ENCODE peak calls at places on chromosomes 11 and 22, in five cellular contexts. A is tibial nerve, J is heart right ventricle, S is GM23248, F is adrenal gland. U is an unnamed sample. For H3K9me3, the result is how much of the 10 kb centered on the place peaks cover.

GRCh38 chr11:118212131-118212725 is 12.6 kb downstream of the JAML start:
- DNase-seq in A (no peak), J (peak), S (no peak), F (no peak), U (no peak)

GRCh38 chr22:18057568-18058209 is 20.1 kb upstream of the PEX26 start:
- DNase-seq in A (peak), J (peak), S (peak), F (peak), U (no peak)

GRCh38 chr22:25775501-25775900 is 33.5 kb downstream of the MYO18B start:
- DNase-seq in A (no peak), J (no peak), S (peak), F (no peak), U (no peak)

GRCh38 chr11:74397531-74398243 is 546 bp downstream of the PGM2L1 start:
- DNase-seq in A (no peak), J (no peak), S (peak), F (no peak), U (peak)

GRCh38 chr11:60563553-60564235 is 48.5 kb downstream of the MS4A13 start:
- DNase-seq in A (no peak), J (no peak), S (no peak), F (no peak), U (no peak)

GRCh38 chr11:1228183-1228821 is 5.4 kb downstream of the MUC5B start:
- DNase-seq in A (no peak), J (no peak), S (no peak), F (no peak), U (no peak)

GRCh38 chr11:104333977-104334376 is 170.0 kb upstream of the PDGFD start:
- DNase-seq in A (no peak), J (no peak), S (peak), F (peak), U (no peak)

GRCh38 chr11:82080160-82080559 is 653.5 kb downstream of the FAM181B start:
- DNase-seq in A (no peak), J (no peak), S (peak), F (no peak), U (no peak)

GRCh38 chr11:14784230-14784629 is 107.8 kb downstream of the CYP2R1 start:
- DNase-seq in A (no peak), J (no peak), S (no peak), F (no peak), U (no peak)

GRCh38 chr11:119909495-119909894 is 180.5 kb upstream of the NECTIN1 start:
- DNase-seq in A (no peak), J (no peak), S (no peak), F (no peak), U (no peak)

GRCh38 chr11:4464216-4465159 is 15.4 kb downstream of the OR52K2 start:
- DNase-seq in A (no peak), J (no peak), S (peak), F (no peak), U (no peak)

GRCh38 chr11:1234054-1234720 is 11.3 kb downstream of the MUC5B start:
- DNase-seq in A (no peak), J (no peak), S (no peak), F (no peak), U (no peak)

GRCh38 chr11:14376920-14377319 is 17.9 kb upstream of the RRAS2 start:
- DNase-seq in A (no peak), J (no peak), S (no peak), F (no peak), U (no peak)

GRCh38 chr11:117289795-117290194 is 1.4 kb upstream of the BACE1-AS start:
- DNase-seq in A (no peak), J (no peak), S (no peak), F (no peak), U (no peak)

GRCh38 chr11:114291847-114292680 is 4.1 kb upstream of the NNMT start:
- DNase-seq in A (no peak), J (no peak), S (peak), F (no peak), U (no peak)

GRCh38 chr11:93727985-93728791 is 13.1 kb downstream of the TAF1D start:
- DNase-seq in A (no peak), J (no peak), S (no peak), F (no peak), U (no peak)

GRCh38 chr11:69443968-69444364 is 37.5 kb upstream of the LINC01488 start:
- DNase-seq in A (no peak), J (peak), S (peak), F (no peak), U (no peak)

GRCh38 chr11:72589802-72590761 is 84.1 kb downstream of the PDE2A start:
- DNase-seq in A (no peak), J (peak), S (peak), F (no peak), U (no peak)

GRCh38 chr22:38267086-38267485 is 5.7 kb downstream of the TMEM184B start:
- DNase-seq in A (no peak), J (peak), S (peak), F (no peak), U (peak)

GRCh38 chr11:94706211-94706610 is 61.9 kb upstream of the AMOTL1 start:
- DNase-seq in A (no peak), J (peak), S (peak), F (no peak), U (no peak)

GRCh38 chr11:47433991-47434786 is 8.0 kb upstream of the PSMC3 start:
- DNase-seq in A (peak), J (no peak), S (peak), F (peak), U (no peak)

GRCh38 chr11:68882391-68882790 is 21.2 kb downstream of the MRPL21 start:
- DNase-seq in A (no peak), J (no peak), S (no peak), F (no peak), U (no peak)

GRCh38 chr11:36447947-36448346 is 62.1 kb downstream of the TRAF6 start:
- DNase-seq in A (no peak), J (no peak), S (no peak), F (no peak), U (no peak)

GRCh38 chr11:6746086-6746618 is 25.6 kb downstream of the OR2AG2 start:
- DNase-seq in A (no peak), J (no peak), S (no peak), F (no peak), U (peak)

GRCh38 chr11:19460718-19461405 is 220.1 kb upstream of the E2F8 start:
- DNase-seq in A (peak), J (peak), S (peak), F (peak), U (no peak)

GRCh38 chr11:78140392-78141077 is 1.1 kb upstream of the ALG8 start:
- DNase-seq in A (no peak), J (no peak), S (peak), F (no peak), U (no peak)

GRCh38 chr22:27775698-27776409 is 25.7 kb downstream of the MN1 start:
- DNase-seq in A (no peak), J (no peak), S (no peak), F (no peak), U (no peak)

GRCh38 chr22:47921906-47922305 is 1159.5 kb downstream of the TBC1D22A start:
- DNase-seq in A (no peak), J (no peak), S (no peak), F (no peak), U (no peak)

GRCh38 chr22:47919893-47920292 is 1157.4 kb downstream of the TBC1D22A start:
- DNase-seq in A (no peak), J (no peak), S (no peak), F (no peak), U (no peak)

GRCh38 chr22:47918276-47918928 is 1156.0 kb downstream of the TBC1D22A start:
- DNase-seq in A (no peak), J (no peak), S (no peak), F (no peak), U (no peak)

GRCh38 chr22:47920380-47920959 is 1158.0 kb downstream of the TBC1D22A start:
- DNase-seq in A (no peak), J (no peak), S (no peak), F (no peak), U (no peak)

GRCh38 chr22:47918936-47919505 is 1156.6 kb downstream of the TBC1D22A start:
- DNase-seq in A (no peak), J (no peak), S (no peak), F (no peak), U (no peak)
- H3K9me3 ChIP-seq in A (under half), J (under half), S (under half), F (under half), U (under half)

DNA sequence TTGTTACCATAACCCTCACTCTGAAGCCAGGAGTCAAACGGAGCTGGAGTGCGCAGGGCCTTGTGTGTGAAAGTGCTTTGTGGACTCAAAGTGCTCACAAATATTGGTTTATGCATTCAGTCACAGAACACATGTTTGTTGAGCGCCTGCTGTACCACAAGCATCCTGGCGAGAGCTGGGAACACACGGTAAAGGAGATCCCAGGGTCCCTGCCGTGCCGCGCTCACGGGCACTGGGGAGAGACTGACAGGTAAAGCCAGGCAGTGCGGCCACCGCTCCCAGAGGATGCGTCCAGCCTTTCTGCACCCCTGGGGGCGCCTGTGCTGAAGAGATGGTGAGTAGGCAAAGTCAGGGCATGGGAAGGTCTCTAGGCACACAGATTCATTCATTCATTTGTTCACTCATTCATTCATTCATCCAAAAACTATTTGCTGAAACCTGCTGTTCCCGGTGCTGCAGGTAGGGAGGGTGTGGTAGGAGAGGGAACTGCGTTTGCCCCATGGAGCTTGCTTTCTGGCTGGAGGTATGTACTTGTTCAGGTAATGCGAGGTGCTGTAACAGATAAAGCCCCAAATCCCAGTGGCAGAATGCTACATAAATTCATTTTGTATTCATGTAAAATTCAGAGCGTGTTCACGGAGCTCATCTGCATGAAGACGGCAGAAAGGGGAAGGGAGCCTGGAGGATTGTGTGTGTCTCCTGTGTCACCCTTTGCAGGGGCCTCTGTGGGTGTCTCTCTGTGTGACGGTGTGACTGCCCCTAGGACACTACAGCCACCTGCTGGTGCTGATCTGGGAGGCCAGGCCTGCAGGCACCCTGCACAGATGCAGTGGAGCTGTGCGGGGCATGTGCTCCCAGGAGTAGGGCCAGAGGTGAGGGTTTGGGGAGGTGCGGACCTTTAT is 167.0 kb upstream of the B3GAT1 start:
- DNase-seq in A (no peak), J (no peak), S (no peak), F (no peak), U (no peak)
- H3K9me3 ChIP-seq in A (under half), J (under half), S (under half), F (under half), U (under half)

GRCh38 chr22:47963660-47964059 is 1201.2 kb downstream of the TBC1D22A start:
- DNase-seq in A (no peak), J (no peak), S (no peak), F (no peak), U (no peak)

GRCh38 chr22:47967841-47968240 is 1205.4 kb downstream of the TBC1D22A start:
- DNase-seq in A (no peak), J (no peak), S (no peak), F (no peak), U (no peak)

GRCh38 chr22:47966316-47966715 is 1203.9 kb downstream of the TBC1D22A start:
- DNase-seq in A (no peak), J (no peak), S (no peak), F (no peak), U (no peak)

GRCh38 chr22:47965066-47965465 is 1202.6 kb downstream of the TBC1D22A start:
- DNase-seq in A (no peak), J (no peak), S (no peak), F (no peak), U (no peak)

DNA sequence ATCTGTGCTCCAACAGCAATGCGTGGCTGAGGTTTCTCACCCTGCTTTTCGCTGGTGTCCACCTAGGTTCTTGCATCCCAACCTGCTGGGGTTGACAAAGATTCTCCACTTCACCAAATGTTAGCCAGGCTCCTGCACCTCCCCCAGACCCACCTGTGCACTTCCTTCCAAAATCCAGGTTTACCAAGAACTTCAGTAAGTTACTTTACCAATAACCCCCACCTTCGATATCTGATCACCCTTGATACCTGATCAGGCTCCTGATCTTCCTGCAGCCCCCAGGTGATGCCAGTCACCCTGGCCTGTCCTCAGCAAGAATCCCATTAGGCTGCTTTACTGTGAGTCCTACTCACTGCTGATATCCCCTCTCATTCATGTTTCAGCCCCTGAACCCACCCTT is 1203.4 kb downstream of the TBC1D22A start:
- DNase-seq in A (no peak), J (no peak), S (no peak), F (no peak), U (no peak)
- H3K9me3 ChIP-seq in A (under half), J (under half), S (under half), F (under half), U (under half)

GRCh38 chr11:70891844-70892380 is 360.5 kb downstream of the SHANK2 start:
- DNase-seq in A (no peak), J (no peak), S (no peak), F (no peak), U (no peak)
- H3K9me3 ChIP-seq in A (under half), J (under half), S (under half), F (under half), U (under half)

GRCh38 chr22:47388778-47389177 is 626.3 kb downstream of the TBC1D22A start:
- DNase-seq in A (no peak), J (no peak), S (no peak), F (no peak), U (no peak)
- H3K9me3 ChIP-seq in A (under half), J (under half), S (under half), F (under half), U (under half)

GRCh38 chr11:43268161-43268560 is 43.6 kb upstream of the API5 start:
- DNase-seq in A (no peak), J (peak), S (no peak), F (peak), U (no peak)

GRCh38 chr11:43270468-43270867 is 41.3 kb upstream of the API5 start:
- DNase-seq in A (no peak), J (no peak), S (no peak), F (no peak), U (no peak)

GRCh38 chr11:43268786-43269185 is 43.0 kb upstream of the API5 start:
- DNase-seq in A (no peak), J (no peak), S (no peak), F (no peak), U (no peak)

DNA sequence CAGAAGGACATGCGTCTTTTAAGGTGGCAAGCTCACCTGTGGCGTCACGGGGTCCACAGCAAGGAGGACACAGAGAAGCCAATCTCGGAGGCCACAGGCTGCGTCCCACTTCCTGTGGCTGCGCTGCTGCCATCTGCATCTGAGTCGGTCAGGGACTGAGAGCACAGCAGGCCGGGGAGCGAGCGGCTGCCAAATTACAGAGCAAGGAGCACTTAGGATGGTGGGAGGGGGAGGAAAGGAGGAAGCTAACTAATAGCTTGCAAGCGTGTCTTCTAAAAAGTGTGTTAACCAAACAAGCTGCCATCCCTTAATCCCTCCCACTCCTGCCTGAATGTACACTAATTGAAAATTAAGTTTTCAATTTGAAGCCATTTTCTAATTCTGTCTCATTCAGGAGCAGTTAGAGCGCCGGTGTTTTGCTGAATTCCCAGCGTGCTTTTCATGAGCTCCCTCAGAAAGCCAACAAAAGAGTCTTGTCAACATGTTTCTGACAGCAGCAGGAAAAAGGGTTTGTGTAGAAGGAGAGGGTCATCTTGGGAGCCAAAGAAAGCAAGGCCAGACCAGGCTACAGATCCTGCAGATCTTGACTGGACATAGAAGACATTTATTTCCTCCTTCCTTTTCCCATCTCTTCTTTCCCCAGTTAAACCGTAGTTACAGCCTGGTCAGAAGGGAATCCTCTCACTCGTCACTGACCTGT is 42.4 kb upstream of the API5 start:
- DNase-seq in A (no peak), J (peak), S (no peak), F (no peak), U (no peak)
- H3K9me3 ChIP-seq in A (under half), J (under half), S (under half), F (under half), U (under half)

GRCh38 chr22:10781571-10782403 is 4746.2 kb upstream of the OR11H1 start:
- DNase-seq in A (no peak), J (no peak), S (no peak), F (no peak), U (no peak)
- H3K9me3 ChIP-seq in A (under half), J (under half), S (under half), F (under half), U (under half)

GRCh38 chr11:21798216-21798615 is 394.7 kb upstream of the ANO5 start:
- DNase-seq in A (no peak), J (no peak), S (no peak), F (no peak), U (no peak)
- H3K9me3 ChIP-seq in A (under half), J (under half), S (under half), F (under half), U (under half)

DNA sequence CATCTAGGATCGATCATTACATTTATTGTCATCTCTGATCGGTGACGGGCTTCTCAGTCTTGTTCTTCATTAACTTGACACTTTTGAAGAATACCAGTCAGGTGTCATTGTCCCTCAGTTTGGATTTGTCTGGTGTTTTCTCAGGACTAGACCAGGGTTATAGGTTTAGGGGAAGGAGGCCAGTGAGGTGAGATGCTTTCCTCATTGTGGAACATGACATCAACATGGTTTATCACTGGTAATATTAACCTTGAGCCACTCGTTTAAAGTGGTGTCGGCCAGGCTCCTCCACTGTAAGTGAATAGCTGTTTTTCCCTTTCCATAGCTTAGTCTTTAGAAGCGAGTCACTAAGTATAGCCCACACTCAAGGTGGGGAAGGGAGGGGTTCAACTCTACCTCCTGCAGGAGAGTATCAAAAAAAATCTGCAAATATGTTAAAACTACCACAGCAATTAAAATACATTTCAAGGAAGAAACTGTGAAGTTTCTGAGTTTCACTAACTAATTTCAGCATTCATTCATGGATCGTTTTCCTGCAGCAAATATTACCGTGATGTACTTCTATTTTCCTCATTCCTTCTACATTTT is 42.0 kb downstream of the KCNQ1OT1 start:
- DNase-seq in A (no peak), J (no peak), S (no peak), F (no peak), U (no peak)
- H3K9me3 ChIP-seq in A (under half), J (under half), S (under half), F (under half), U (under half)

DNA sequence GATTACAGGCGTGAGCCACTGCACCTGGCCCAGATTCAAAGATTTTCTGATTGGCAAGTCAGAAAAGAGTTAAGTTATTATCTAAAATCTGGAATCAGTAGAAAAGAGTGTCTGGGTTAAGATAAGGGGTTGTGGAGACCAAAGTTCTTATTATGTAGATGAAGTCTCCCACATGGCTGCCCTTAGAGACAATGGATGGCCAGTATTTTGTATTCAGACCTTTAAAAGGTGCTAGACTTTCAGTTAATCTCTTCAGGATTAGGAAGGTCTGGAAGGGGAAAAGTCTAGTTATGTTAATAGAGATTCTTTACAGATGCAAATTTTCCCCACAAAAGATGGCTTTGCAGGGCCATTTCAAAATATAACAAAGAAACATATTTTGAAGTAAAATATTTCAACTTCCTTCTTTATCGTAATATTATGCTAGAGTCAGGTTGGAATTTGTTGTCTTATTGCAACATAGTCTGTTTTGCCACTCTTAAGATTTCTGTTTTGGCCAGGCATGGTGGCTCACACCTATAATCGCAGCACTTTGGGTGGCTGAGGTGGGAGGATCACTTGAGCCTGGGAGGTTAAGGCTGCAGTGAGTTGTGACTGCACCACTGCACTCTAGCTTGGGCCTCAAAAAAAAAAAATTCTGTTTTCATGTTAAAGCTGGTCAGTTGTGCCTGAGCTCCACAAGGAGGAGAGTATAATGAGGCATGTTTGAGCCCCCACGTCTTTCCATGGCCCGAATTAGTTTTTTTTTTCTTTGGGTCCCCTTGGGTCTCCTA is 14.0 kb downstream of the GRAMD1B start:
- DNase-seq in A (no peak), J (no peak), S (no peak), F (no peak), U (no peak)
- H3K9me3 ChIP-seq in A (under half), J (under half), S (under half), F (under half), U (under half)

U was measured in T-helper 17 cell.